ENCODE peak calls at places on chromosome 19, in four cellular contexts. W, K, N and X are unnamed samples.
A peak's percentile ranks its signal among the peaks of the same experiment; 100 is the strongest.

GRCh38 chr19:36081385-36081784 is 26.7 kb downstream of the WDR62 start:
- DNase-seq in W (no peak), K (peak; percentile 10), N (no peak), X (no peak)

GRCh38 chr19:34475026-34475974 is 6.3 kb upstream of the WTIP start:
- DNase-seq in W (no peak), K (peak; percentile 91), N (no peak), X (no peak)

GRCh38 chr19:33683881-33684549 is 62.3 kb downstream of the CHST8 start:
- DNase-seq in W (peak; percentile 61), K (peak; percentile 18), N (peak; percentile 84), X (peak; percentile 90)

GRCh38 chr19:12774588-12775555 is at the start of gene HOOK2:
- DNase-seq in W (no peak), K (no peak), N (peak; percentile 91), X (peak; percentile 98)

GRCh38 chr19:48480151-48480475 is 10.9 kb downstream of the CYTH2 start:
- DNase-seq in W (no peak), K (no peak), N (no peak), X (no peak)

GRCh38 chr19:45496349-45496953 is 396 bp downstream of the RTN2 start:
- DNase-seq in W (no peak), K (no peak), N (peak; percentile 75), X (peak; percentile 82)

GRCh38 chr19:39205449-39205764 is 1.3 kb upstream of the SYCN start:
- DNase-seq in W (no peak), K (no peak), N (no peak), X (no peak)

GRCh38 chr19:45782820-45783785 is 813 bp upstream of the DMPK start:
- DNase-seq in W (no peak), K (peak; percentile 71), N (no peak), X (peak; percentile 36)

GRCh38 chr19:55567708-55568328 is 12.8 kb downstream of the ZNF579 start:
- DNase-seq in W (no peak), K (no peak), N (no peak), X (no peak)

GRCh38 chr19:10333758-10334339 is 520 bp upstream of the RAVER1 start:
- DNase-seq in W (no peak), K (no peak), N (no peak), X (no peak)

GRCh38 chr19:48629599-48630288 is 7.4 kb downstream of the DBP start:
- DNase-seq in W (peak; percentile 97), K (no peak), N (peak; percentile 97), X (peak; percentile 99)

GRCh38 chr19:46198756-46199155 is 30.8 kb upstream of the IGFL1 start:
- DNase-seq in W (no peak), K (no peak), N (no peak), X (no peak)

GRCh38 chr19:46863818-46864629 is 3.2 kb downstream of the ARHGAP35 start:
- DNase-seq in W (peak; percentile 44), K (peak; percentile 61), N (peak; percentile 87), X (peak; percentile 66)

GRCh38 chr19:50215820-50216219 is 12.4 kb downstream of the MYH14 start:
- DNase-seq in W (no peak), K (no peak), N (no peak), X (no peak)

GRCh38 chr19:11373885-11374448 is 499 bp upstream of the SWSAP1 start:
- DNase-seq in W (no peak), K (no peak), N (no peak), X (no peak)

GRCh38 chr19:50772408-50773311 is 2.4 kb downstream of the GPR32 start:
- DNase-seq in W (no peak), K (peak; percentile 24), N (no peak), X (no peak)

GRCh38 chr19:13881231-13881691 is 4.3 kb downstream of the NANOS3 start:
- DNase-seq in W (peak; percentile 38), K (peak; percentile 27), N (peak; percentile 88), X (peak; percentile 84)

GRCh38 chr19:19342086-19343015 is 21.7 kb downstream of the MAU2 start:
- DNase-seq in W (peak; percentile 71), K (peak; percentile 46), N (peak; percentile 84), X (peak; percentile 92)

GRCh38 chr19:38647966-38648788 is 728 bp downstream of the ACTN4 start:
- DNase-seq in W (no peak), K (no peak), N (no peak), X (no peak)

DNA sequence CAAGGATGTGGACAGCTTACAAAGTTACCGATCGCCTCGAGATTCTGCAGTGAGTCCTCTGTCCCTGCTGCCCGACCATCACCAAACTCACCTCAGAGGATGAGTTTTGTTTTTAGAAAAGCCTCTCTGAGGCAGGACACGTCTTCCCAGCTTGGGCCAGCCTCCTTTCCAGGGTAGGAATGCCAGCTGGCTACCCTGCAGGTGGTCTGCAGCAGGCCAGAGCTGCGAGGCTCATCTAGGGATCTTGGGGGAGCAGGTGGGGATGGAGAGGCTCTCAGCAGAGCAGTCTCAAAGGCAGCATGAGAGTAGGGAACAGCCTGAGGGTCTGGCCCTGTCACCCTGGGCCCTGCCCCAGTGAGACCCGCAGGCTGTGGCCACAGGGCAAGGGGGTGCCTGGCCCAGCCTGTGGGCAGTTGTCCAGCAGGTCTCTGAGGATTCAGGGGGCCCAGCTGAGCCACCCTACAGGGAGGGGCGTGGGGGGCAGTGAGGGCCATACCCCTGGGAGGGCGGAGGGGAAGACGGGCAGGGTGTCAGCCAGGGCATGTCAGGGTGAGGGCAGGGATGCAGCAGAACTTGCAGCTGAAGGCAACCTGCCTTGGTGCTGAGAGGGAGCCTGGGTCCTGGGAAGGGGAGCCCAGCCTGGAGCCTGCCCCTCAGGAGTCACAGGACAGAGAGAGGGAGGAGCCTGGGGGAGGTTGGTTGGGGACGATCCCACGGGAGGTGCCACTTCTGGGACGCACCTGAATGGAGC is 57.3 kb upstream of the TPM4 start:
- DNase-seq in W (no peak), K (no peak), N (no peak), X (peak; percentile 24)
- H3K56ac ChIP-seq in W (no peak overlapping the region), K (no peak overlapping the region), N (no peak overlapping the region), X (no peak overlapping the region)

DNA sequence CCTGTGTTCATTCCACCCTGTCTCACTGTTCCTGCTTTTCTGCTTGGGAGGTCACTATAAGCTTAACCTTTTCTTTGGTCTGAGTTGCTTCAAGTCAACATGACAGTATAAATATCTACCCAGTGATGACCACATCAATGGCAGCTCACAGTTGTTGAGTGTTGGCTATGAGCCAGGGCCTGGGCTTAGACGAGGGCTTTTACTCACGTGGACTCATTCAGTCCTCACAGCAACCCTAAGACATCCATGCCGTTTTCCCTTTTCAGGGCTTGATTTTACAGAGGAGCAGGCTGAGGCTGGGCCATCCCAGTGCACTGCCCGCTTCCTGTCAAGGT is 10.2 kb upstream of the CCDC97 start:
- DNase-seq in W (no peak), K (peak; percentile 92), N (no peak), X (no peak)
- H3K56ac ChIP-seq in W (no peak overlapping the region), K (no peak overlapping the region), N (no peak overlapping the region), X (no peak overlapping the region)

GRCh38 chr19:7333198-7334118 is 15.3 kb upstream of the ARHGEF18 start:
- DNase-seq in W (no peak), K (no peak), N (no peak), X (no peak)
- H3K56ac ChIP-seq in W (peak overlapping the region; percentile 30), K (no peak overlapping the region), N (no peak overlapping the region), X (no peak overlapping the region)

GRCh38 chr19:4578552-4579248 is 19.2 kb upstream of the SEMA6B start:
- DNase-seq in W (no peak), K (no peak), N (no peak), X (no peak)
- H3K56ac ChIP-seq in W (no peak overlapping the region), K (no peak overlapping the region), N (no peak overlapping the region), X (no peak overlapping the region)

DNA sequence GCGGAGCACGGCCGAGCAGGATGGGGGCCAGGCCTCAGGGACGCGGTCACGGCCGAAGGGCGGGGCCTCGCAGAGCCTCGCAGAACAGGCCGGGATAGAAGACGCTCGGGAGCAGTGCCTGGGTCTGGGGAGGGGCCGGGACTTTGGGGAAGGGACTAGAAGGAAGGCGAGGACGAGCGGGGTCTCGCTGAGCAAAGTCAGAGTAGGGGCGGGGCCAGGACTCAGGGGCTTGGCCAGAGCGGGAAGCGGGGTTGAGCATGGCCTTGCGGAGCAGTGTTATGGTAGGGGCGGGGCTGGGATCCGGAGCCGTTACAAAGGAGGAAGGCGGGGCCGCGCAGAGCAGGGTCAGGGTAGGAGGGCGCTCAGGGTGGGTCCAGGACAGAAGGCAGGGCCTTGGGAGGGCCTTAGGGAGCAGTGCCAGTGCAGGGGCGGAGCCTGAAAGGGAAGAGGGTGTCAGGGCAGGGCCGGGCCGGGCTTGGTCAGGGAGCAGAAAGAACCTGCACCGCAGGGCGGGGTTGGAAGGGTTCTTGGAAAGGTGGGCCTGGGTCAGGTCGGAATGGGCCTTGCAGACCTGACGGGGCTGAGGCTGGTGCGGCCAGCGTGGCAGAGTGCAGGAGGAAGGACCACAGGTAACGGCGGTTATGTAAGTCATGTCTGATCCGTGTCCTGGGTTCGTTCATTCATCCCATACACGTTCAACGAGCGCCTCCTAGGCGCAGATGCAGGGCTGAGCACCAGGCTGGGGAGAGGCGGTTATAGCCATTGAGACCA is 535 bp upstream of the ATP8B3 start:
- DNase-seq in W (peak; percentile 93), K (peak; percentile 90), N (peak; percentile 98), X (peak; percentile 99)
- H3K56ac ChIP-seq in W (peak overlapping the region; percentile 59), K (no peak overlapping the region), N (peak overlapping the region; percentile 77), X (no peak overlapping the region)

GRCh38 chr19:30385666-30386065 is 13.5 kb downstream of the ZNF536 start:
- DNase-seq in W (no peak), K (no peak), N (no peak), X (no peak)

GRCh38 chr19:30388327-30388726 is 16.1 kb downstream of the ZNF536 start:
- DNase-seq in W (no peak), K (no peak), N (no peak), X (no peak)

GRCh38 chr19:30388819-30389218 is 16.6 kb downstream of the ZNF536 start:
- DNase-seq in W (no peak), K (no peak), N (no peak), X (no peak)

GRCh38 chr19:30386551-30387143 is 14.5 kb downstream of the ZNF536 start:
- DNase-seq in W (no peak), K (no peak), N (no peak), X (no peak)

DNA sequence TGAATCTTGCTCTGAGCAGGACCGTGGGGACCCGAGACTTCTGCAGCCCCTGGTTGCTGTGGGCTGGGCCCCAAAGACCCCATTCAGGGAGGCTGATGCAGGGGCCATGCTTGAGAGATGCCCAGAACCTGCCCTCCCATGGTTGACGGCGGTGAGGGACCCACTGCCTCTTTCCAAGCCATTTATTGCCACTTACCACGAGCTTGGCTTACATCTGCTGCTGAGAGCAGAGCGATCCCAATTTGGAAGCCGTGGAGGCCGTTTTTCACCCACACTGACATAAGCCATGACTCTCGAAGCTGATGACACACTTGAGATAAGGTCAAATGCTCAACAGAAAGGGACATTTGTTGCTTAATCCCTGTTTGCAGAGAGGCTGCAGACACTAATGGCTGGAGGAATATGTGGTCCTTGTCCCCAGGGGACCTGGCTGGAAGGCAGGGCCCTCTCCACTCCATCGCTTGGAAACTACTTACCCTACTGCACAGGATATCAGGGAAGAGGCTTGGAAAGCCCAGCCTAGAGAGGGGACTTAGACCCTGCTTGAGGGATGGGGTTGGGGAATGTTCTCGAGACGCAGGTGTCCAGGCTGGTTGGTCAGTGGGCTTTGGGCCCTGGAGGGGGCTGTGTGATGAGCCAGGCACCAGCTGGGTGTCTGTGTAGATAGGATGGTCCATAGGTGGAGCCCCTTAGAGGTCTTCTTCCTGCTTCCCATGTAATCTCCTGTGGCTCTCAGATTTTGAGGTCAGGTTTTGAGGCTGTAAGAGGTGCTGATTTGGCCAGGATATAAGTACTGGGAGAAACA is 15.3 kb downstream of the ZNF536 start:
- DNase-seq in W (no peak), K (no peak), N (no peak), X (no peak)
- H3K56ac ChIP-seq in W (no peak overlapping the region), K (no peak overlapping the region), N (no peak overlapping the region), X (no peak overlapping the region)

GRCh38 chr19:16260794-16261161 is 63.1 kb downstream of the AP1M1 start:
- DNase-seq in W (no peak), K (no peak), N (no peak), X (no peak)
- H3K56ac ChIP-seq in W (no peak overlapping the region), K (no peak overlapping the region), N (no peak overlapping the region), X (no peak overlapping the region)